ENCODE peak calls at places on chromosome 7, in ten cellular contexts. F is tibial nerve; H is activated T-helper 1 cell treated with Interleukin-2 at 50 U/mL for 16 hours; W is myocyte; Z is hepatic stellate cell; Y is NCI-H2081 treated with DMSO at 0.1 percent for 48 hours; G is stimulated activated CD4-positive, alpha-beta T cell treated with anti-CD3 and anti-CD28 coated beads, Interleukin-4, amount 100 ng/mL, for 4 hours; A is activated CD4-positive, alpha-beta memory T cell treated with anti-CD3 and anti-CD28 coated beads for 36 hours; T is CD8-positive, alpha-beta T cell; R is NCI-H82. Q is an unnamed sample.

GRCh38 chr7:1422512-1423265 is 36.6 kb downstream of the MICALL2 start:
- DNase-seq in F (no peak), H (no peak), W (peak; percentile 68), Z (no peak), Y (peak; percentile 83), G (no peak), A (no peak), T (no peak), R (peak; percentile 28), Q (no peak)

GRCh38 chr7:21903074-21903786 is 42.5 kb downstream of the CDCA7L start:
- DNase-seq in F (no peak), H (no peak), W (peak; percentile 47), Z (no peak), Y (no peak), G (no peak), A (no peak), T (no peak), R (no peak), Q (no peak)

GRCh38 chr7:86939197-86939814 is 120.1 kb downstream of the ELAPOR2 start:
- DNase-seq in F (no peak), H (no peak), W (peak; percentile 84), Z (no peak), Y (peak; percentile 35), G (no peak), A (no peak), T (peak; percentile 4), R (peak; percentile 80), Q (no peak)

GRCh38 chr7:148330124-148330818 is 260.3 kb upstream of the C7orf33 start:
- DNase-seq in F (no peak), H (no peak), W (no peak), Z (no peak), Y (no peak), G (no peak), A (no peak), T (no peak), R (no peak), Q (no peak)

GRCh38 chr7:124553485-124553884 is 212.1 kb downstream of the GPR37 start:
- DNase-seq in F (no peak), H (no peak), W (no peak), Z (no peak), Y (no peak), G (no peak), A (no peak), T (no peak), R (no peak), Q (no peak)

GRCh38 chr7:151851782-151852181 is 25.1 kb downstream of the PRKAG2 start:
- DNase-seq in F (no peak), H (no peak), W (no peak), Z (no peak), Y (no peak), G (no peak), A (peak; percentile 19), T (no peak), R (no peak), Q (no peak)

GRCh38 chr7:71005109-71005508 is 126.8 kb upstream of the GALNT17 start:
- DNase-seq in F (no peak), H (no peak), W (no peak), Z (no peak), Y (no peak), G (no peak), A (no peak), T (no peak), R (no peak), Q (no peak)

GRCh38 chr7:77855371-77856083 is 57.0 kb downstream of the PHTF2 start:
- DNase-seq in F (no peak), H (no peak), W (peak; percentile 74), Z (no peak), Y (no peak), G (no peak), A (no peak), T (no peak), R (no peak), Q (no peak)

GRCh38 chr7:133602291-133602690 is 349.4 kb downstream of the EXOC4 start:
- DNase-seq in F (no peak), H (no peak), W (peak; percentile 73), Z (no peak), Y (peak; percentile 13), G (no peak), A (no peak), T (no peak), R (peak; percentile 55), Q (no peak)

GRCh38 chr7:2821161-2821841 is 22.8 kb downstream of the GNA12 start:
- DNase-seq in F (no peak), H (no peak), W (peak; percentile 56), Z (peak; percentile 43), Y (peak; percentile 32), G (no peak), A (peak; percentile 20), T (no peak), R (no peak), Q (no peak)

GRCh38 chr7:112049555-112049954 is 156.6 kb downstream of the DOCK4 start:
- DNase-seq in F (no peak), H (no peak), W (no peak), Z (no peak), Y (no peak), G (no peak), A (no peak), T (no peak), R (no peak), Q (no peak)

GRCh38 chr7:81886211-81886764 is 116.4 kb upstream of the HGF start:
- DNase-seq in F (no peak), H (no peak), W (peak; percentile 45), Z (no peak), Y (no peak), G (no peak), A (no peak), T (no peak), R (no peak), Q (no peak)

GRCh38 chr7:44052771-44053365 is 8.4 kb downstream of the DBNL start:
- DNase-seq in F (no peak), H (no peak), W (no peak), Z (no peak), Y (no peak), G (no peak), A (no peak), T (no peak), R (no peak), Q (no peak)

GRCh38 chr7:159066816-159067601 is 77.7 kb downstream of the VIPR2 start:
- DNase-seq in F (no peak), H (no peak), W (no peak), Z (no peak), Y (no peak), G (no peak), A (no peak), T (no peak), R (no peak), Q (no peak)

GRCh38 chr7:108072739-108073138 is 57.4 kb downstream of the LAMB4 start:
- DNase-seq in F (no peak), H (no peak), W (no peak), Z (no peak), Y (no peak), G (no peak), A (no peak), T (no peak), R (peak; percentile 66), Q (no peak)

GRCh38 chr7:137847418-137848050 is 760 bp upstream of the DGKI start:
- DNase-seq in F (no peak), H (no peak), W (no peak), Z (no peak), Y (no peak), G (no peak), A (no peak), T (no peak), R (peak; percentile 49), Q (no peak)

GRCh38 chr7:31540786-31541185 is 26.9 kb downstream of the ITPRID1 start:
- DNase-seq in F (no peak), H (no peak), W (no peak), Z (no peak), Y (no peak), G (no peak), A (no peak), T (no peak), R (no peak), Q (no peak)

GRCh38 chr7:50308301-50309129 is 4.0 kb downstream of the IKZF1 start:
- DNase-seq in F (no peak), H (no peak), W (no peak), Z (no peak), Y (no peak), G (no peak), A (peak; percentile 60), T (no peak), R (no peak), Q (peak; percentile 39)

GRCh38 chr7:116999316-116999715 is 46.0 kb downstream of the ST7 start:
- DNase-seq in F (no peak), H (no peak), W (no peak), Z (no peak), Y (no peak), G (no peak), A (no peak), T (no peak), R (no peak), Q (no peak)

GRCh38 chr7:47441796-47442744 is 139.8 kb downstream of the TNS3 start:
- DNase-seq in F (no peak), H (no peak), W (peak; percentile 74), Z (peak; percentile 35), Y (no peak), G (no peak), A (no peak), T (no peak), R (no peak), Q (no peak)

GRCh38 chr7:128323489-128324362 is 20.0 kb downstream of the RBM28 start:
- DNase-seq in F (no peak), H (no peak), W (no peak), Z (no peak), Y (no peak), G (no peak), A (no peak), T (no peak), R (no peak), Q (no peak)

GRCh38 chr7:130009848-130010688 is 41.1 kb downstream of the ZC3HC1 start:
- DNase-seq in F (no peak), H (no peak), W (peak; percentile 92), Z (peak; percentile 77), Y (no peak), G (no peak), A (peak; percentile 52), T (no peak), R (no peak), Q (no peak)

GRCh38 chr7:48786951-48787350 is 137.4 kb upstream of the CDC14C start:
- DNase-seq in F (no peak), H (no peak), W (peak; percentile 64), Z (no peak), Y (peak; percentile 98), G (no peak), A (no peak), T (no peak), R (no peak), Q (no peak)

GRCh38 chr7:110317699-110318265 is 773.1 kb upstream of the LRRN3 start:
- DNase-seq in F (no peak), H (no peak), W (no peak), Z (peak; percentile 17), Y (no peak), G (no peak), A (no peak), T (no peak), R (no peak), Q (no peak)

GRCh38 chr7:122802211-122802833 is 83.9 kb downstream of the CADPS2 start:
- DNase-seq in F (no peak), H (no peak), W (no peak), Z (no peak), Y (no peak), G (no peak), A (no peak), T (no peak), R (no peak), Q (no peak)

GRCh38 chr7:106041140-106041717 is 70.9 kb downstream of the SYPL1 start:
- DNase-seq in F (no peak), H (no peak), W (peak; percentile 89), Z (peak; percentile 38), Y (no peak), G (no peak), A (peak; percentile 52), T (no peak), R (peak; percentile 82), Q (no peak)

GRCh38 chr7:140005341-140005740 is 57.4 kb downstream of the PARP12 start:
- DNase-seq in F (no peak), H (no peak), W (peak; percentile 27), Z (no peak), Y (no peak), G (no peak), A (no peak), T (no peak), R (no peak), Q (no peak)

GRCh38 chr7:19139706-19140327 is 5.4 kb downstream of the FERD3L start:
- DNase-seq in F (no peak), H (no peak), W (peak; percentile 42), Z (no peak), Y (no peak), G (no peak), A (no peak), T (no peak), R (no peak), Q (no peak)

Q was measured in activated T-helper 2 cell treated with anti-CD3 and anti-CD28 coated beads, Interferon-gamma antibody, Interleukin-2, Interleukin-4, amounts not matched to agents 10 μg/mL and 5 μg/mL and 100 μg/mL, durations not matched to agents 14 hours and 24 hours and 36 hours.